ENCODE peak calls at places on chromosomes 16 and 17, in nine cellular contexts. A is CD8-positive, alpha-beta memory T cell; Z is NCI-H1105; R is NCI-H446 treated with DMSO at 0.1 percent for 48 hours; Q is HCT116; L is AG08395; Y is substantia nigra; S is HuH-7; U is activated CD8-positive, alpha-beta T cell treated with anti-CD3 and anti-CD28 coated beads for 36 hours. B is an unnamed sample.

GRCh38 chr16:23771027-23771426 is 16.2 kb downstream of the CHP2 start:
- DNase-seq in Z (no peak), A (no peak), R (no peak), Y (no peak), S (no peak), U (no peak), L (no peak), Q (no peak), B (no peak)

GRCh38 chr17:32261521-32261792 is 4.2 kb upstream of the RHBDL3 start:
- DNase-seq in L (no peak), A (no peak), U (no peak), Z (no peak), R (no peak), S (no peak), Q (no peak), Y (no peak), B (no peak)

GRCh38 chr16:84356591-84357116 is 11.7 kb upstream of the ATP2C2 start:
- DNase-seq in Y (peak; percentile 93), R (no peak), Q (no peak), L (no peak), Z (no peak), A (no peak), U (no peak), S (no peak), B (no peak)

GRCh38 chr17:83101805-83102480 is 22.5 kb downstream of the METRNL start:
- DNase-seq in Y (no peak), R (no peak), S (no peak), A (no peak), Z (no peak), U (no peak), L (peak; percentile 43), Q (no peak), B (no peak)

GRCh38 chr17:18323507-18324139 is 8.5 kb downstream of the SMCR8 start:
- DNase-seq in U (no peak), R (no peak), L (no peak), S (no peak), Q (no peak), A (no peak), Y (no peak), Z (no peak), B (no peak)

GRCh38 chr17:77126519-77126918 is 14.2 kb upstream of the SEC14L1 start:
- DNase-seq in Y (no peak), A (no peak), U (no peak), Z (peak; percentile 86), S (no peak), R (no peak), L (no peak), Q (no peak), B (no peak)

GRCh38 chr17:69960755-69961154 is 114.3 kb upstream of the KCNJ16 start:
- DNase-seq in Y (peak; percentile 1), S (no peak), U (no peak), R (no peak), L (no peak), A (no peak), Z (no peak), Q (no peak), B (no peak)

GRCh38 chr16:54177857-54178490 is 108.6 kb downstream of the IRX3 start:
- DNase-seq in S (no peak), A (no peak), U (no peak), R (no peak), Q (no peak), Z (no peak), Y (no peak), L (no peak), B (no peak)

GRCh38 chr17:67359960-67360817 is 6.2 kb downstream of the PSMD12 start:
- DNase-seq in Y (no peak), Z (no peak), S (no peak), Q (peak; percentile 46), R (no peak), U (peak; percentile 77), A (peak; percentile 62), L (peak; percentile 28), B (peak; percentile 51)

GRCh38 chr17:58153046-58153445 is 4.9 kb downstream of the OR4D1 start:
- DNase-seq in Z (no peak), L (no peak), U (peak; percentile 66), S (no peak), R (no peak), A (peak; percentile 85), Q (no peak), Y (no peak), B (peak; percentile 50)

GRCh38 chr16:11602321-11602720 is 15.6 kb upstream of the LITAF start:
- DNase-seq in Z (peak; percentile 67), Y (no peak), R (no peak), Q (no peak), L (no peak), U (no peak), S (no peak), A (no peak), B (no peak)

GRCh38 chr16:84513111-84514065 is 8.9 kb upstream of the MEAK7 start:
- DNase-seq in S (no peak), Z (no peak), Q (no peak), Y (no peak), U (no peak), L (no peak), A (no peak), R (no peak), B (no peak)

GRCh38 chr17:50065056-50065455 is 9.1 kb downstream of the ITGA3 start:
- DNase-seq in U (no peak), A (no peak), L (no peak), R (no peak), Y (no peak), S (no peak), Z (no peak), Q (no peak), B (no peak)

GRCh38 chr17:78147315-78147998 is 1.3 kb downstream of the C17orf99 start:
- DNase-seq in R (no peak), Z (no peak), A (no peak), Y (no peak), L (no peak), Q (no peak), S (no peak), U (peak; percentile 30), B (no peak)

GRCh38 chr16:15775209-15775608 is 81.6 kb downstream of the MYH11 start:
- DNase-seq in A (no peak), U (no peak), Q (peak; percentile 50), L (no peak), S (no peak), Y (no peak), Z (no peak), R (no peak), B (no peak)

GRCh38 chr16:28180660-28181556 is 30.9 kb downstream of the XPO6 start:
- DNase-seq in L (no peak), Q (no peak), U (no peak), Z (no peak), Y (no peak), A (no peak), S (no peak), R (no peak), B (no peak)

GRCh38 chr16:566475-567361 is at the start of gene NHLRC4:
- DNase-seq in Q (no peak), A (peak; percentile 28), Y (no peak), S (no peak), U (peak; percentile 79), L (peak; percentile 67), Z (no peak), R (no peak), B (peak; percentile 55)

GRCh38 chr17:74464730-74465377 is 1.6 kb upstream of the CD300A start:
- DNase-seq in R (no peak), Q (no peak), Y (no peak), Z (no peak), S (no peak), A (no peak), L (no peak), U (no peak), B (no peak)

B was measured in activated T-helper 2 cell treated with anti-CD3 and anti-CD28 coated beads, Interferon-gamma antibody, Interleukin-2, Interleukin-4, amounts not matched to agents 10 μg/mL and 5 μg/mL and 100 μg/mL, durations not matched to agents 14 hours and 24 hours and 36 hours.